ENCODE peak calls at places on chromosomes 1 and 21, in seven cellular contexts. A is tibial nerve; C is pancreas; I is heart left ventricle; B is CD8-positive, alpha-beta T cell; F is OCI-LY7; E is MM.1S. X is an unnamed sample.

GRCh38 chr1:67134692-67135091 is at the start of gene C1orf141:
- DNase-seq in C (no peak), A (no peak), F (no peak), I (no peak), B (peak), E (no peak), X (no peak)

GRCh38 chr1:206802401-206802800 is 30.1 kb upstream of the IL10 start:
- DNase-seq in F (no peak), E (no peak), A (no peak), I (no peak), C (no peak), B (no peak), X (no peak)

GRCh38 chr1:115423776-115424175 is 85.7 kb upstream of the NGF start:
- DNase-seq in I (no peak), A (no peak), E (no peak), F (no peak), C (no peak), B (no peak), X (no peak)

GRCh38 chr1:23673086-23673813 is 18.4 kb upstream of the RPL11 start:
- DNase-seq in A (no peak), I (peak), B (no peak), F (no peak), E (peak), C (no peak), X (no peak)

GRCh38 chr1:235887676-235888075 is 21.0 kb upstream of the LYST start:
- DNase-seq in F (no peak), E (no peak), C (no peak), B (no peak), I (no peak), A (no peak), X (no peak)

GRCh38 chr1:7418442-7419080 is 352.5 kb upstream of the VAMP3 start:
- DNase-seq in B (no peak), F (no peak), E (no peak), A (no peak), I (peak), C (no peak), X (peak)

GRCh38 chr1:29379438-29380073 is 143.2 kb downstream of the PTPRU start:
- DNase-seq in C (no peak), F (peak), I (no peak), A (no peak), B (no peak), E (peak), X (no peak)

GRCh38 chr1:21839337-21840037 is 27.4 kb downstream of the LDLRAD2 start:
- DNase-seq in C (no peak), E (no peak), B (no peak), F (no peak), I (no peak), A (no peak), X (no peak)

GRCh38 chr1:84632142-84632541 is 57.9 kb upstream of the CTBS start:
- DNase-seq in F (no peak), C (no peak), A (no peak), I (no peak), E (no peak), B (no peak), X (no peak)

GRCh38 chr21:15273244-15273643 is 208.4 kb upstream of the NRIP1 start:
- DNase-seq in I (no peak), A (no peak), B (no peak), C (no peak), F (no peak), E (no peak), X (no peak)

GRCh38 chr1:203538726-203539125 is 44.8 kb downstream of the OPTC start:
- DNase-seq in E (no peak), F (no peak), C (no peak), A (no peak), I (no peak), B (no peak), X (no peak)

GRCh38 chr1:203534526-203534925 is 40.6 kb downstream of the OPTC start:
- DNase-seq in A (no peak), E (no peak), I (peak), F (no peak), B (no peak), C (no peak), X (peak)

GRCh38 chr1:203537806-203538464 is 44.0 kb downstream of the OPTC start:
- DNase-seq in E (no peak), A (no peak), C (peak), B (no peak), I (no peak), F (no peak), X (no peak)

GRCh38 chr1:203536575-203536974 is 42.6 kb downstream of the OPTC start:
- DNase-seq in I (no peak), A (no peak), F (no peak), C (no peak), B (no peak), E (no peak), X (no peak)

DNA sequence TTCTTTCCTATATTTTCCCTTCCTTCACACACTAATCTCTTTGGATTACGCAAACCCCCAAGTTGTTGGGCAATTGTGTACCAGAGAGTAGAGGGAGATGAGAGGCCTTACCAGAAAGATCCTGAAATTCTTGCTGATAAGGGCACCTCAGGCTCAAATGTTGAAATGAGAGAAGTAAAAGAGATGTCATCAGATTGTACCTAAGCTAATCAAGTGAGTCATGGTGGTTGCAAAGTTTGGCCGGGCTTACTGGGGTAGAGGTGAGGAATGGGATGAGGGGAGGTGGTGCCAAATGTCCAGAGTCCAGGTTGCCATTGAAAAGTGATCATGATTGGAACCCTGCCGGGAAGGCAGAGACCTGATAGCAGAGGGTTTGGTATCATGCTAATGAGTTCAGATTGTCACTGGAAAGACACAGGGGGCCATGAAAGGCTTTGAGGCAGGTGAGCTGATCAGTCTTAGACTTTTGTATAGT is 43.1 kb downstream of the OPTC start:
- DNase-seq in A (peak), E (no peak), B (no peak), I (no peak), C (no peak), F (no peak), X (no peak)
- H3K27ac ChIP-seq in A (no peak), E (no peak), B (no peak), I (peak), C (no peak), F (no peak), X (no peak)

DNA sequence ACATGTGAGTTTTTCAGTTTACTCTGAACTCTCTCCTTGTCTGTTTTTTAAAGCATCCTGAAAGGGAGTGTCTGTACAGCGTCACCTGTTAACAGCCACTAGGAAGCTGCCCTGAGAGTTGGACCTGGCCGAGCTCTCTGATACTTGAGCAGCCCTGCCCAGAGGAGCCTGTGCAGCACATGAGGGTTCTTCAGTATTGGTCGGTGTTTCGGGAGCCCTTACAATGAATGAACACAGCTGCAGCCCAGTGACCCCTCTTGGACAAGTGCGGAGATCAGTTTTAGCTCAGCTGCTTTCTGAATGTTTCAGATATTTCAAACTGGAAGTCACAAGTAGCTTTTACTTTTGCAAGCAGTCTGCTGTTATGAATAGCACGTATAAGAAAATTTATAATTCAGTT is 39.2 kb downstream of the ADARB1 start:
- DNase-seq in I (no peak), C (no peak), B (no peak), E (no peak), A (no peak), F (no peak), X (no peak)
- H3K27ac ChIP-seq in I (no peak), C (no peak), B (no peak), E (no peak), A (no peak), F (no peak), X (peak)

GRCh38 chr1:185314416-185314815 is 2.6 kb downstream of the IVNS1ABP start:
- DNase-seq in A (no peak), F (no peak), C (no peak), B (no peak), I (no peak), E (no peak), X (no peak)
- H3K27ac ChIP-seq in A (no peak), F (no peak), C (no peak), B (no peak), I (peak), E (no peak), X (no peak)

GRCh38 chr1:100719490-100719889 is at the start of gene VCAM1:
- DNase-seq in B (no peak), C (no peak), A (no peak), F (no peak), I (peak), E (no peak), X (no peak)
- H3K27ac ChIP-seq in B (no peak), C (peak), A (no peak), F (no peak), I (peak), E (no peak), X (peak)

DNA sequence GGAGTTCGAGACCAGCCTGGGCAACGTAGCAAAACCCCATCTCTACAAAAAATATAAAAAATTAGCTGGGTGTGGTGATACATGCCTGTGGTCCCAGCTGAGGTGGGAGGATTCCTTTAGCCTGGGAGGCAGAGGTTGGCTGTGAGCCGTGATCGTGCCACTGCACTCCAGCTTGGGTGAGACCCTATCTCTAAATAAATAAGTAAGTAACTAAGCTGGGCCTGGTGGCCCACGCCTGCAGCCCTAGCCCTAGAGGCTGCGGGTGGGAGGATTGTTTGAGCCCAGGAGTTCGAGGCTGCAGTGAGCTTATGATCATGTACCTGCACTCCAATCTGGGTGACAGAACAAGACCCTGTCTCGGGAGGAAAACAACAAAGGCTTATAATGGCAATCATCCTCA is 4.6 kb downstream of the CLIC4 start:
- DNase-seq in B (no peak), I (no peak), E (no peak), F (no peak), A (no peak), C (no peak), X (no peak)
- H3K27ac ChIP-seq in B (no peak), I (peak), E (peak), F (peak), A (peak), C (no peak), X (no peak)

DNA sequence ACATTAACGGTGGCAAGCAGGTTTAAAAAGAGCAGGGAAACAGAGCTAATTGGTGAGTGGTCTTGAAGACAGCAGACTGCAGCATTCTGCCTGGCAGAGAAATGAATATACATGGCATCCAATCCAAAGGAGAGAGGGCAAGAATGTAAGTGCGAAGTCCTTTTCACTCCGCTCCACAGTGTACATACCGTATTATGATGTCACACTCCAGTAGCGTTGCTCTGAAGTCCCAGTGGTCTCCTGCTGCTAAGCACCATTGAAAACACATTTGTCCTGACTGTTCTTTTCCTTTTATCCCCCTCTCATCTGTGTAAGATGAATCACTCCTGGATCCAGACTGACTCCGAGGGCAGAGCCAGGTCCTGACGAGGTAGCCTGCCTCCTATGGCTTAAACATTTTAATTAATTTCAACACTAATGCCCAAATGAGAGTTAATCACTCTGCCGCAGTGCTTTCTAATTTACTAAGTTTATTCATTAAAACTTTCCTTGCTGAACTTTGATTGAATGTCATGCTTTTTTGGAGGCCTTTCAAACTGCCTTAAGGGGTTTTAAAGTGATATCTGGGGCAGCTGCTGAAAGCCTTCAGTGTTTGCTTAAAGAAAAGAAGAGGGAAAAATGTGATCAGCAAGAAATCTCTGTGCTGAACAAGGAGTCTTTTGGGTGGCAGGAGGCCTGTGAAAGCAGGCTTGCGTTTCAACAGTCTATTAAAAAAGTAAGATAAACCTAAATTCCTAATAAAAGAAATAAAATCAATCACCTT is 227.1 kb downstream of the ATG4C start:
- DNase-seq in C (no peak), F (no peak), B (no peak), I (no peak), A (no peak), E (no peak), X (no peak)
- H3K27ac ChIP-seq in C (no peak), F (no peak), B (no peak), I (no peak), A (no peak), E (no peak), X (no peak)

GRCh38 chr1:43370564-43370963 is 2.8 kb upstream of the ELOVL1 start:
- DNase-seq in E (no peak), F (no peak), C (no peak), A (no peak), I (no peak), B (no peak), X (no peak)
- H3K27ac ChIP-seq in E (no peak), F (no peak), C (no peak), A (no peak), I (no peak), B (no peak), X (no peak)

DNA sequence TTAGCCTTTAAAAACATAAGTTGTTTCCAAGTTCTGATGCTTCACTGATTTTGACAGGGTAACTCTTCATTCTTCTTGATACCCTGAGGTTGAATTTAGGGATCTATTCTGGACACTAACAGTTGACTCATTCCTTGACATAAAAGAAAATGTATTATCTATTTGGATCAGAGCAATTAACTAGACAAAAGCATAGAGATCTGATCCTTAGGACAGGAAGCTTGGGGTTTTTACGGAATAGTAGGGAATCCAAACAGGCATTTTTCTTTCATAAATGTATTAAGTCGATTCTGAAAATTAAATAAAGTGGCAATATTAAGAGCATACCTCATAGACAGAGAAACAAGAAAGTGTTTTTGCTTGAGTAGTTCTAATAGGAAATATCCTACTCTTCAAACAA is 820.5 kb downstream of the BRINP3 start:
- DNase-seq in C (no peak), E (no peak), A (no peak), B (no peak), I (no peak), F (no peak), X (no peak)
- H3K27ac ChIP-seq in C (no peak), E (no peak), A (no peak), B (no peak), I (no peak), F (no peak), X (no peak)

GRCh38 chr1:111535256-111536191 is 32.1 kb upstream of the ADORA3 start:
- DNase-seq in F (no peak), I (no peak), E (no peak), A (no peak), C (no peak), B (no peak), X (no peak)
- H3K27ac ChIP-seq in F (no peak), I (no peak), E (no peak), A (peak), C (no peak), B (no peak), X (peak)

X was measured in right atrium auricular region.